ENCODE peak calls at places on chromosomes 13 and 19, in five cellular contexts. X is colonic mucosa; T is effector memory CD4-positive, alpha-beta T cell; M is transverse colon; C is GM23248. Z is an unnamed sample.
A peak's percentile ranks its signal among the peaks of the same experiment; 100 is the strongest.

GRCh38 chr19:18660051-18660910 is 23.2 kb upstream of the CRTC1 start:
- DNase-seq in X (no peak), T (no peak), M (peak; percentile 28), C (peak; percentile 37), Z (no peak)

GRCh38 chr19:3838661-3839060 is 30.2 kb downstream of the ZFR2 start:
- DNase-seq in T (no peak), X (no peak), M (no peak), C (no peak), Z (no peak)

GRCh38 chr19:12800344-12800732 is 1.3 kb downstream of the PRDX2 start:
- DNase-seq in T (no peak), X (no peak), M (no peak), C (peak; percentile 30), Z (no peak)

GRCh38 chr19:56839665-56840451 is 668 bp downstream of the PEG3 start:
- DNase-seq in M (peak; percentile 78), T (no peak), X (peak; percentile 68), C (no peak), Z (no peak)

GRCh38 chr13:73937420-73937819 is 196.8 kb downstream of the KLF12 start:
- DNase-seq in X (no peak), M (no peak), T (no peak), C (peak; percentile 34), Z (no peak)

GRCh38 chr13:95020298-95020987 is 280.8 kb downstream of the ABCC4 start:
- DNase-seq in M (no peak), T (no peak), C (no peak), X (no peak), Z (no peak)

GRCh38 chr19:33175156-33175782 is 18.9 kb upstream of the LRP3 start:
- DNase-seq in T (no peak), X (no peak), M (no peak), C (no peak), Z (no peak)

GRCh38 chr13:58051807-58052375 is 420.3 kb downstream of the PCDH17 start:
- DNase-seq in M (no peak), T (no peak), X (no peak), C (no peak), Z (no peak)

GRCh38 chr13:38398810-38399493 is 49.3 kb downstream of the UFM1 start:
- DNase-seq in X (no peak), T (no peak), M (no peak), C (peak; percentile 91), Z (no peak)

GRCh38 chr19:3984584-3984907 is 717 bp downstream of the EEF2 start:
- DNase-seq in X (no peak), C (no peak), M (no peak), T (no peak), Z (no peak)

DNA sequence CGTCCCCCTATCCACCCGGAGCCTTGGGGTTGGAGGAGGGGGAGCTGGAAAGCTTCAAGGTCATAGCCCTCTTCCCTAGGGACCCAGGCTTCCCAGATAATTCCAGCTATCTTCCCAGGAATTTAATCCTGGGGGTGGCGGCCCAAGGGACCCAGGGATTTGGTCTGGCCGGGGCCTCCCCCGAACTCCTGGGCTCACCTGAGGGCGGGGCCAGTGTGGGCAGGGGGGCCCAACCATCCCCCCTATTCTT is 1.3 kb downstream of the VASP start:
- DNase-seq in M (no peak), T (no peak), X (no peak), C (no peak), Z (no peak)
- H3K4me1 ChIP-seq in M (peaks cover 51% of the 10 kb centered on the region), T (peaks cover 21% of the 10 kb centered on the region), X (peaks cover 31% of the 10 kb centered on the region), C (peaks cover 15% of the 10 kb centered on the region), Z (peaks cover 15% of the 10 kb centered on the region)

DNA sequence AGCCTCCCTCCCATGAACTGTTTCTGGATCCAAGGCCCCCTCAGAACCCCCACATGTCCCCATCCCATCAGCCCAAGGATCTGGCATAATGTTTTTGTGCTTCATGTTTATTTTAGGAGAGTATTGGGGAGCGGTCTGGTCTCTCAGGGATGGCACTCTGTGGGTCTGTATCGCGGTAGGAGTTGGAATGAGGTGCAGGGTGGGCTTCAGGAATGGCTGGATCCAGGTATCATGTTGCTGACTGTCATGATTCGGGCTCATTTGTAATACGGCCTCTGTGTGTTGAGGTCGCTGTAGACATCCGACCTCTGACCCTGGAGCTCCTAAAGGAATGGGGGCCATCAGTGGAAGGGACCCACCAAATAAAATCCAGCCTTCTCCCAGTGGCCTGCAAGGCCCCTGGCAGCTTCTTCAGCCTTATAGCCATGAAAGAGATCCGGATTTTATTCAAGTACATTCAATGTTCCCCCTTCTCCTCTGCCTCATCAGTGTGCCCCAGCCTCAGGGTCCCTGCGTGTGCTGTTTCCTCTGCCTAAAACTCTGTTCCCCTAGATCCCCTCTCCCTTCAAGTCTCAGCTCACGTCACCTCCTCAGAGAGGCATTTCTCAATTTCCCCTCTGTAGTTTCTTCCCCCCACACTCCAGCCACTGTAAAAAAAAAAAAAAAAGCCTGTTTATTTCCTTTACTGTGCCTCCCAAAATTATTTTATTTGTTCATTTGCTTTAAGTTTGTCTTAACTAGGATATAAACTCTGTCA is 2.2 kb downstream of the HCST start:
- DNase-seq in M (no peak), X (no peak), C (no peak), T (no peak), Z (no peak)
- H3K27ac ChIP-seq in M (peak overlapping the region; percentile 9), X (peak overlapping the region; percentile 89), C (no peak overlapping the region), T (peak overlapping the region; percentile 99), Z (peak overlapping the region; percentile 100)

DNA sequence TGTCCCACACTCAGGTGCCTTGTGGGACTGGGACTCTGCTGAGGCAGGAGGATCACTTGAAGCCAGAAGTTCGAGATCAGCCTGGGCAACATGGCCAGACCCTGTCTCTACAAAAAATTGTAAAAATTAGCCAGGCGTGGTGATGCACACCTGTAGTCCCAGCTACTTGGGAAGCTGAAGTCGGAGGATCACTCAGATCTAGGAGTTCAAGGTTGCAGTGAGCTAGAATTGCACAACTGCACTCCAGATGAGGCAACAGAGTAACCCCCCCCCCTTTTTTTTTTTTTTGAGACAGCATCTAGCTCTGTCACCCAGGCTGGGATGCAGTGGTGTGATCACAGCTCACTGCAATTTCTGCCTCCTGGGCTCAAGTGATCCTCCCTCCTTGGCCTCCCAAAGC is 11.0 kb upstream of the SYDE1 start:
- DNase-seq in M (no peak), T (no peak), C (no peak), X (no peak), Z (no peak)
- H3K27me3 ChIP-seq in M (no peaks in the 10 kb centered on the region), T (no peaks in the 10 kb centered on the region), C (no peaks in the 10 kb centered on the region), X (no peaks in the 10 kb centered on the region), Z (no peaks in the 10 kb centered on the region)

GRCh38 chr13:98504029-98504351 is 72.9 kb downstream of the STK24 start:
- DNase-seq in X (no peak), M (no peak), T (no peak), C (no peak), Z (no peak)
- H3K4me1 ChIP-seq in X (peaks cover 20% of the 10 kb centered on the region), M (peaks cover 70% of the 10 kb centered on the region), T (peaks cover 32% of the 10 kb centered on the region), C (peaks cover 46% of the 10 kb centered on the region), Z (peaks cover 26% of the 10 kb centered on the region)

DNA sequence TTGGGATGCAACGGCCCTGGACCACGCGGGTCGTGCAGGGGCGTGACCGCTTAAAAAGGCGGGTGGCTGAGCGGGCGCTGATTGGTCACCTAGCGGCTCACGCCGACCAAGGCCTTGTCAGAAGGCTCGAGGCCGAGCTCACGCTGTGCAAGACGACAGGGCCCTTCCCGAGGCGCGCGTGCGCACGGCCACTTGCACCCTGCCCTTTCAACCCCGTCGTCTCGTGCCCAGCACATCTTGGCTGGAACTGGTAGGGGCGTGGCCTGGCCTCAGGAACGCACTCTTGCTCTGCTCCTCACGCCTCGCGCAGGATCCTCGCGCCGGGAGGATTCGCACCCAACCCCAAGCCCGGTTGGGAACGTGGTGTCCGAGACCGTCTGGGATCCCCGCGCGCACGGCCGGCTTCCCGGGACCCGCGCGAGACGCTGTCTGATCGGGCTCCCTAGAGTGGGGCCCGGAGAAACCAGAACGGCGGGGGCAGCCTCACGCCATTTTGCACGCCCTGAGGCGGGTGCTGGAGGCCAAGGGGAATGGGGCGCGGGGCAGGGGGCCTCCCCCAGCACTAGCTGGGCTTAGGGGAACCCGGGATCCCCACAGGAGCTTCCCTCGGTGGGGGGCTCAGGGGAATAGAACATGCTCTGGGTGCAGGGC is at the start of gene MEIOSIN:
- DNase-seq in T (no peak), C (no peak), X (no peak), M (peak; percentile 9), Z (no peak)
- H3K27ac ChIP-seq in T (no peak within 1 kb of the TSS), C (no peak within 1 kb of the TSS), X (no peak within 1 kb of the TSS), M (no peak within 1 kb of the TSS), Z (no peak within 1 kb of the TSS)

GRCh38 chr19:51198641-51199040 is 26.2 kb upstream of the CD33 start:
- DNase-seq in C (no peak), T (no peak), X (no peak), M (no peak), Z (no peak)

GRCh38 chr19:51196181-51196580 is 28.7 kb upstream of the CD33 start:
- DNase-seq in X (no peak), C (no peak), M (no peak), T (no peak), Z (no peak)

GRCh38 chr19:51203941-51204720 is 20.7 kb upstream of the CD33 start:
- DNase-seq in X (no peak), C (no peak), M (no peak), T (no peak), Z (no peak)

GRCh38 chr19:51201712-51202111 is 23.2 kb upstream of the CD33 start:
- DNase-seq in M (no peak), T (no peak), C (no peak), X (no peak), Z (no peak)

DNA sequence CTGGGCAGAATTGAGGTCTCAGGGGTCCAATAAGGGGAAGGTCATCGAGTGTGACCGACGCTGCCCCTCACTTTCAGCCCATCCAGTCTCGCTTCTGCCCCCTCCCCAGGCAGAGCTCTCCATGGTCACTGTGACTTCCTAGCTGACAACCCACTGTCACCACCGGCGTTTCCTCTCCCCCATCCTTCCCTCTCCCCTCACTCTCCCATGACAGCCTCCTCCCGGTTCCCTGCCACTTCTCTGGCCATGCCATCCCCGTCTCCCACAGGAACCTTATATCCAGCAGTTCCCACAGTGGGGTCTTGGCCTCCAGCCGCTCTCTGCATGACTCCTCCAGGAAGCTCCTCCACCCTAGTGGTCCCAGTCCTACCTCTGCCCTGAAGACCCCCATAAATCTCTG is 24.8 kb upstream of the CD33 start:
- DNase-seq in X (no peak), C (no peak), M (no peak), T (no peak), Z (no peak)
- H3K27me3 ChIP-seq in X (no peaks in the 10 kb centered on the region), C (no peaks in the 10 kb centered on the region), M (no peaks in the 10 kb centered on the region), T (peaks cover 5% of the 10 kb centered on the region), Z (no peaks in the 10 kb centered on the region)

GRCh38 chr19:16335226-16335625 is 10.6 kb downstream of the KLF2 start:
- DNase-seq in T (no peak), M (no peak), X (no peak), C (no peak), Z (no peak)

GRCh38 chr19:16330811-16331690 is 6.4 kb downstream of the KLF2 start:
- DNase-seq in M (no peak), T (peak; percentile 21), C (peak; percentile 57), X (no peak), Z (peak; percentile 47)

GRCh38 chr19:16332991-16333624 is 8.5 kb downstream of the KLF2 start:
- DNase-seq in T (no peak), C (no peak), M (no peak), X (no peak), Z (no peak)

GRCh38 chr19:16336571-16336970 is 11.9 kb downstream of the KLF2 start:
- DNase-seq in M (no peak), T (no peak), C (peak; percentile 62), X (no peak), Z (no peak)

DNA sequence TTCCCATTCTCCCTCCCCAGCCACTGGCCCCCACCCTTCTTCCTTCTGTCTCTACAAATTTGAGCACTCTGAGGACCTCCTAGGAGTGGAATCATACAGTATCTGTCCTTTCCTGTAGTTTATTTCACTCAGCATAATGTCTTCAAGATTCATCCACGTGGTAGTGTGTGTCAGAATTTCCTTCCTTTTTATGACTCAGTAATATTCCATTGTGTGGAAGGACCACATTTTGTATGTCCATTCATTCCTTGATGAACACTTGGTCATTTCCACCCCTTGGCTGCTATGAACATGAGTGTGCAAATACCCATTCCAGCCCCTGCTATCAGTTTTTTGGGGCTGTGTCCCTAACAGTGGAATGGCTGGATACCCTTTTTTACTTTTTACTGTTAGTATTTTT is 9.8 kb downstream of the KLF2 start:
- DNase-seq in C (peak; percentile 44), X (no peak), M (no peak), T (no peak), Z (no peak)
- H3K4me1 ChIP-seq in C (peaks cover 45% of the 10 kb centered on the region), X (no peaks in the 10 kb centered on the region), M (peaks cover 12% of the 10 kb centered on the region), T (peaks cover 23% of the 10 kb centered on the region), Z (peaks cover 47% of the 10 kb centered on the region)

Z was measured in naive thymus-derived CD4-positive, alpha-beta T cell.